ENCODE peak calls at places on chromosomes 5 and 9, in four cellular contexts. Z, Y, I and Q are unnamed samples.
A peak's percentile ranks its signal among the peaks of the same experiment; 100 is the strongest.

GRCh38 chr5:60339691-60340191 is 360.2 kb downstream of the DEPDC1B start:
- DNase-seq in Z (no peak), Y (no peak), I (no peak), Q (no peak)

GRCh38 chr9:36191290-36191645 is 547 bp downstream of the CLTA start:
- DNase-seq in Z (no peak), Y (no peak), I (peak; percentile 24), Q (no peak)

GRCh38 chr9:19894975-19895374 is 106.1 kb upstream of the SLC24A2 start:
- DNase-seq in Z (no peak), Y (peak; percentile 62), I (no peak), Q (no peak)

GRCh38 chr5:131423056-131423455 is 159.2 kb downstream of the CDC42SE2 start:
- DNase-seq in Z (peak; percentile 11), Y (no peak), I (no peak), Q (peak; percentile 9)

GRCh38 chr5:138942861-138943260 is 67.7 kb upstream of the LRRTM2 start:
- DNase-seq in Z (no peak), Y (no peak), I (no peak), Q (peak; percentile 23)

GRCh38 chr9:124260769-124261603 is 3.2 kb downstream of the NEK6 start:
- DNase-seq in Z (no peak), Y (peak; percentile 72), I (no peak), Q (no peak)

GRCh38 chr5:150642567-150642927 is 2.1 kb downstream of the SYNPO start:
- DNase-seq in Z (no peak), Y (peak; percentile 96), I (no peak), Q (no peak)

GRCh38 chr9:96482471-96482870 is 32.5 kb downstream of the HABP4 start:
- DNase-seq in Z (no peak), Y (no peak), I (no peak), Q (no peak)

GRCh38 chr9:127368852-127369402 is 28.0 kb upstream of the SLC2A8 start:
- DNase-seq in Z (no peak), Y (no peak), I (no peak), Q (no peak)

GRCh38 chr5:138449501-138450239 is 10.8 kb downstream of the REEP2 start:
- DNase-seq in Z (peak; percentile 50), Y (peak; percentile 84), I (peak; percentile 89), Q (peak; percentile 41)

GRCh38 chr5:129460951-129461815 is 1.1 kb downstream of the ADAMTS19 start:
- DNase-seq in Z (no peak), Y (no peak), I (peak; percentile 11), Q (no peak)

GRCh38 chr5:123116063-123116462 is 27.0 kb downstream of the PRDM6 start:
- DNase-seq in Z (peak; percentile 87), Y (no peak), I (no peak), Q (peak; percentile 8)

GRCh38 chr5:77259479-77259878 is 49.0 kb downstream of the PDE8B start:
- DNase-seq in Z (no peak), Y (no peak), I (no peak), Q (no peak)

GRCh38 chr9:75624984-75625383 is 265.5 kb upstream of the PCSK5 start:
- DNase-seq in Z (no peak), Y (no peak), I (no peak), Q (no peak)

GRCh38 chr9:19516348-19516747 is 107.5 kb downstream of the ACER2 start:
- DNase-seq in Z (no peak), Y (no peak), I (no peak), Q (no peak)

GRCh38 chr5:169164481-169164925 is 136.4 kb downstream of the SLIT3 start:
- DNase-seq in Z (no peak), Y (peak; percentile 71), I (no peak), Q (no peak)

GRCh38 chr5:1720396-1721110 is 79.1 kb downstream of the MRPL36 start:
- DNase-seq in Z (no peak), Y (no peak), I (no peak), Q (no peak)

GRCh38 chr9:126449725-126450443 is 123.3 kb downstream of the MVB12B start:
- DNase-seq in Z (no peak), Y (no peak), I (no peak), Q (no peak)

GRCh38 chr5:80594810-80595209 is 24.7 kb upstream of the ANKRD34B start:
- DNase-seq in Z (no peak), Y (no peak), I (no peak), Q (no peak)

GRCh38 chr9:38346811-38347735 is 45.4 kb upstream of the ALDH1B1 start:
- DNase-seq in Z (no peak), Y (no peak), I (no peak), Q (peak; percentile 29)

GRCh38 chr9:99039388-99040182 is 65.3 kb upstream of the TGFBR1 start:
- DNase-seq in Z (no peak), Y (no peak), I (no peak), Q (no peak)

GRCh38 chr5:83377131-83377865 is 94.2 kb upstream of the VCAN start:
- DNase-seq in Z (no peak), Y (no peak), I (no peak), Q (no peak)

GRCh38 chr5:1648806-1649205 is 125.0 kb upstream of the LPCAT1 start:
- DNase-seq in Z (no peak), Y (no peak), I (no peak), Q (no peak)

GRCh38 chr9:26753971-26754370 is 138.6 kb downstream of the CAAP1 start:
- DNase-seq in Z (no peak), Y (no peak), I (no peak), Q (no peak)

GRCh38 chr5:337565-338130 is 16.1 kb downstream of the AHRR start:
- DNase-seq in Z (no peak), Y (no peak), I (no peak), Q (no peak)

GRCh38 chr9:72412483-72413040 is 47.6 kb upstream of the ZFAND5 start:
- DNase-seq in Z (no peak), Y (no peak), I (no peak), Q (no peak)

GRCh38 chr9:33159058-33159759 is 7.9 kb downstream of the B4GALT1 start:
- DNase-seq in Z (no peak), Y (no peak), I (no peak), Q (no peak)

GRCh38 chr5:55316842-55317241 is 9.1 kb downstream of the MTREX start:
- DNase-seq in Z (no peak), Y (no peak), I (no peak), Q (no peak)

GRCh38 chr5:528625-529511 is 4.6 kb upstream of the SLC9A3 start:
- DNase-seq in Z (no peak), Y (no peak), I (no peak), Q (peak; percentile 54)

GRCh38 chr9:127693697-127694096 is 13.1 kb upstream of the CFAP157 start:
- DNase-seq in Z (no peak), Y (no peak), I (no peak), Q (no peak)

GRCh38 chr9:90854637-90855036 is 53.0 kb downstream of the SYK start:
- DNase-seq in Z (no peak), Y (no peak), I (no peak), Q (peak; percentile 64)

GRCh38 chr5:133830281-133830680 is 138.1 kb downstream of the C5orf15 start:
- DNase-seq in Z (no peak), Y (no peak), I (no peak), Q (no peak)

GRCh38 chr9:137660144-137660543 is 41.3 kb downstream of the EHMT1 start:
- DNase-seq in Z (no peak), Y (no peak), I (no peak), Q (no peak)

GRCh38 chr5:67695369-67695768 is 498.8 kb upstream of the CD180 start:
- DNase-seq in Z (no peak), Y (no peak), I (no peak), Q (no peak)

GRCh38 chr5:154092356-154092755 is 53.6 kb downstream of the MFAP3 start:
- DNase-seq in Z (no peak), Y (peak; percentile 11), I (no peak), Q (no peak)

GRCh38 chr5:134659456-134659855 is 10.9 kb downstream of the SEC24A start:
- DNase-seq in Z (no peak), Y (no peak), I (no peak), Q (no peak)